ENCODE peak calls at places on chromosome 1, in eight cellular contexts. One of them, this sample, is unnamed.

GRCh38 chr1:80053613-80054012 is 1047.1 kb upstream of the ADGRL4 start:
- DNase-seq in prostate gland: no peak
- DNase-seq in adrenal gland: no peak
- DNase-seq in uterus: no peak
- DNase-seq in ovary: no peak
- DNase-seq in esophagus muscularis mucosa: no peak
- DNase-seq in heart left ventricle: no peak
- DNase-seq in endothelial cell of umbilical vein: no peak
- DNase-seq in this sample: no peak

GRCh38 chr1:92804721-92805169 is 19.8 kb upstream of the EVI5 start:
- DNase-seq in ovary: peak
- DNase-seq in endothelial cell of umbilical vein: peak
- DNase-seq in uterus: peak
- DNase-seq in prostate gland: peak
- DNase-seq in heart left ventricle: peak
- DNase-seq in adrenal gland: peak
- DNase-seq in esophagus muscularis mucosa: no peak
- DNase-seq in this sample: peak

GRCh38 chr1:211579434-211580302 is 707 bp upstream of the SLC30A1 start:
- DNase-seq in adrenal gland: peak
- DNase-seq in heart left ventricle: no peak
- DNase-seq in uterus: no peak
- DNase-seq in esophagus muscularis mucosa: peak
- DNase-seq in endothelial cell of umbilical vein: no peak
- DNase-seq in prostate gland: peak
- DNase-seq in ovary: no peak
- DNase-seq in this sample: peak

GRCh38 chr1:58619286-58620054 is 42.4 kb upstream of the TACSTD2 start:
- DNase-seq in uterus: no peak
- DNase-seq in prostate gland: peak
- DNase-seq in heart left ventricle: no peak
- DNase-seq in esophagus muscularis mucosa: no peak
- DNase-seq in ovary: no peak
- DNase-seq in adrenal gland: no peak
- DNase-seq in endothelial cell of umbilical vein: peak
- DNase-seq in this sample: no peak

GRCh38 chr1:7679159-7679872 is 91.8 kb upstream of the VAMP3 start:
- DNase-seq in ovary: no peak
- DNase-seq in esophagus muscularis mucosa: no peak
- DNase-seq in uterus: no peak
- DNase-seq in adrenal gland: no peak
- DNase-seq in heart left ventricle: no peak
- DNase-seq in prostate gland: no peak
- DNase-seq in endothelial cell of umbilical vein: no peak
- DNase-seq in this sample: no peak

GRCh38 chr1:42684139-42684538 is 1.9 kb downstream of the YBX1 start:
- DNase-seq in heart left ventricle: no peak
- DNase-seq in prostate gland: no peak
- DNase-seq in esophagus muscularis mucosa: no peak
- DNase-seq in adrenal gland: no peak
- DNase-seq in uterus: no peak
- DNase-seq in endothelial cell of umbilical vein: no peak
- DNase-seq in ovary: no peak
- DNase-seq in this sample: no peak

GRCh38 chr1:19815801-19816736 is 986 bp upstream of the RNF186 start:
- DNase-seq in endothelial cell of umbilical vein: no peak
- DNase-seq in esophagus muscularis mucosa: no peak
- DNase-seq in heart left ventricle: no peak
- DNase-seq in prostate gland: no peak
- DNase-seq in ovary: no peak
- DNase-seq in uterus: no peak
- DNase-seq in adrenal gland: peak
- DNase-seq in this sample: no peak

GRCh38 chr1:40839943-40840335 is 22.2 kb downstream of the CITED4 start:
- DNase-seq in esophagus muscularis mucosa: no peak
- DNase-seq in endothelial cell of umbilical vein: no peak
- DNase-seq in adrenal gland: no peak
- DNase-seq in heart left ventricle: no peak
- DNase-seq in prostate gland: no peak
- DNase-seq in ovary: no peak
- DNase-seq in uterus: no peak
- DNase-seq in this sample: no peak

GRCh38 chr1:168783831-168784230 is 54.8 kb upstream of the DPT start:
- DNase-seq in ovary: no peak
- DNase-seq in prostate gland: no peak
- DNase-seq in heart left ventricle: peak
- DNase-seq in adrenal gland: peak
- DNase-seq in uterus: no peak
- DNase-seq in endothelial cell of umbilical vein: no peak
- DNase-seq in esophagus muscularis mucosa: no peak
- DNase-seq in this sample: no peak

GRCh38 chr1:189269011-189269410 is 1208.7 kb downstream of the BRINP3 start:
- DNase-seq in ovary: no peak
- DNase-seq in esophagus muscularis mucosa: no peak
- DNase-seq in prostate gland: no peak
- DNase-seq in uterus: no peak
- DNase-seq in adrenal gland: no peak
- DNase-seq in heart left ventricle: no peak
- DNase-seq in endothelial cell of umbilical vein: no peak
- DNase-seq in this sample: no peak

GRCh38 chr1:89836252-89836996 is 15.6 kb downstream of the LRRC8D start:
- DNase-seq in endothelial cell of umbilical vein: no peak
- DNase-seq in adrenal gland: no peak
- DNase-seq in heart left ventricle: no peak
- DNase-seq in prostate gland: no peak
- DNase-seq in uterus: no peak
- DNase-seq in ovary: no peak
- DNase-seq in esophagus muscularis mucosa: no peak
- DNase-seq in this sample: no peak

GRCh38 chr1:23562138-23562819 is 3.0 kb upstream of the ID3 start:
- DNase-seq in adrenal gland: peak
- DNase-seq in esophagus muscularis mucosa: peak
- DNase-seq in endothelial cell of umbilical vein: peak
- DNase-seq in ovary: peak
- DNase-seq in prostate gland: peak
- DNase-seq in heart left ventricle: peak
- DNase-seq in uterus: peak
- DNase-seq in this sample: peak
- TF ChIP-seq POLR2A in adrenal gland: no peak
- TF ChIP-seq POLR2A in esophagus muscularis mucosa: peak
- TF ChIP-seq POLR2A in endothelial cell of umbilical vein: peak
- TF ChIP-seq POLR2A in ovary: peak
- TF ChIP-seq POLR2A in prostate gland: peak
- TF ChIP-seq POLR2A in heart left ventricle: peak
- TF ChIP-seq POLR2A in uterus: peak
- TF ChIP-seq POLR2A in this sample: no peak

GRCh38 chr1:220089650-220090556 is at the start of gene BPNT1:
- DNase-seq in esophagus muscularis mucosa: peak
- DNase-seq in endothelial cell of umbilical vein: peak
- DNase-seq in ovary: peak
- DNase-seq in heart left ventricle: peak
- DNase-seq in prostate gland: peak
- DNase-seq in uterus: peak
- DNase-seq in adrenal gland: peak
- DNase-seq in this sample: peak
- TF ChIP-seq POLR2A in esophagus muscularis mucosa: peak
- TF ChIP-seq POLR2A in endothelial cell of umbilical vein: peak
- TF ChIP-seq POLR2A in ovary: peak
- TF ChIP-seq POLR2A in heart left ventricle: peak
- TF ChIP-seq POLR2A in prostate gland: peak
- TF ChIP-seq POLR2A in uterus: peak
- TF ChIP-seq POLR2A in adrenal gland: peak
- TF ChIP-seq POLR2A in this sample: peak

GRCh38 chr1:155322953-155323728 is 2.4 kb downstream of the RUSC1 start:
- DNase-seq in esophagus muscularis mucosa: peak
- DNase-seq in prostate gland: peak
- DNase-seq in uterus: peak
- DNase-seq in heart left ventricle: peak
- DNase-seq in endothelial cell of umbilical vein: peak
- DNase-seq in adrenal gland: peak
- DNase-seq in ovary: peak
- DNase-seq in this sample: peak

GRCh38 chr1:155325596-155325893 is 4.9 kb downstream of the RUSC1 start:
- DNase-seq in adrenal gland: no peak
- DNase-seq in esophagus muscularis mucosa: no peak
- DNase-seq in endothelial cell of umbilical vein: no peak
- DNase-seq in heart left ventricle: no peak
- DNase-seq in ovary: no peak
- DNase-seq in prostate gland: no peak
- DNase-seq in uterus: no peak
- DNase-seq in this sample: no peak

GRCh38 chr1:155323729-155324040 is 3.0 kb downstream of the RUSC1 start:
- DNase-seq in ovary: peak
- DNase-seq in prostate gland: peak
- DNase-seq in uterus: peak
- DNase-seq in endothelial cell of umbilical vein: peak
- DNase-seq in heart left ventricle: peak
- DNase-seq in adrenal gland: peak
- DNase-seq in esophagus muscularis mucosa: peak
- DNase-seq in this sample: peak

GRCh38 chr1:155324717-155325595 is 4.3 kb downstream of the RUSC1 start:
- DNase-seq in endothelial cell of umbilical vein: peak
- DNase-seq in ovary: peak
- DNase-seq in heart left ventricle: peak
- DNase-seq in adrenal gland: peak
- DNase-seq in prostate gland: peak
- DNase-seq in esophagus muscularis mucosa: no peak
- DNase-seq in uterus: peak
- DNase-seq in this sample: peak

DNA sequence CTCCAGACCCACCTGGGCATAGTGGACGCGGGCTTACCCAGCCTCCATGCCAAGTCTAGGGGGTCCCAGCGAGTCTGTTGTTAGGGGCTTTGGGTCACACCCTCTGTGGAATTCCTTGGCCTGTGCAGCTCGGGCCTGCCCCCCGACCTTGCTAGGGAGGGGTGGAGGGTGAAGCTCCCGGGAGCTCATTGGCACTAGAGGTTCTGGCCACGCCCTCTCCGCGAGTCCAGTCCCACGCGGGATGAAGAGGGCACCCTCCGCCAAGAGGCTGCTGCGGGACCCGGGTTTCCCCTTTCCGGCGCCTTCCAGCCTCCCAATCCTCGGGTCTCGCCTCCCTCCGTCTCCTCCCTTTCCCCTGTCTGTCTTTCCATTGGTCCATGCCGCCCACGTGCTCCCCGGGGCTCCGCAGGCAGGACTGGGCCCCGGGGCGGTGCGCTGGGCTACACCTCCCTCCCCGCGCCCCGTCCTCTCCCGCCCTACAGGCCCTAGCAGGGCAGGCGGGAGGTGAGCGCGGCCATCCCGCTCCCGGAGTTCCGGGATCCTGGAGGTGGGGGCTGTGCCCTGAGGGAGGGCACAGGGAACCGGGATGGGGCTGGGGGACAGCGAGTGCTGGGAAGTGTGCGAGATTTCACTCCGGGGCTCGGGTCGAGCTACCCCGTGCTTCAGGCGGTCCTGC is 3.5 kb downstream of the RUSC1 start:
- DNase-seq in endothelial cell of umbilical vein: peak
- DNase-seq in heart left ventricle: peak
- DNase-seq in prostate gland: peak
- DNase-seq in uterus: peak
- DNase-seq in ovary: peak
- DNase-seq in adrenal gland: peak
- DNase-seq in esophagus muscularis mucosa: peak
- DNase-seq in this sample: peak
- TF ChIP-seq POLR2A in endothelial cell of umbilical vein: peak
- TF ChIP-seq POLR2A in heart left ventricle: peak
- TF ChIP-seq POLR2A in prostate gland: peak
- TF ChIP-seq POLR2A in uterus: no peak
- TF ChIP-seq POLR2A in ovary: peak
- TF ChIP-seq POLR2A in adrenal gland: peak
- TF ChIP-seq POLR2A in esophagus muscularis mucosa: peak
- TF ChIP-seq POLR2A in this sample: peak

GRCh38 chr1:24912359-24913273 is 17.5 kb downstream of the RUNX3 start:
- DNase-seq in prostate gland: no peak
- DNase-seq in adrenal gland: no peak
- DNase-seq in esophagus muscularis mucosa: no peak
- DNase-seq in uterus: no peak
- DNase-seq in ovary: no peak
- DNase-seq in heart left ventricle: no peak
- DNase-seq in endothelial cell of umbilical vein: no peak
- DNase-seq in this sample: no peak

GRCh38 chr1:24914226-24915069 is 15.6 kb downstream of the RUNX3 start:
- DNase-seq in esophagus muscularis mucosa: no peak
- DNase-seq in ovary: peak
- DNase-seq in endothelial cell of umbilical vein: no peak
- DNase-seq in uterus: no peak
- DNase-seq in adrenal gland: no peak
- DNase-seq in prostate gland: no peak
- DNase-seq in heart left ventricle: no peak
- DNase-seq in this sample: peak

GRCh38 chr1:24911651-24912144 is 18.4 kb downstream of the RUNX3 start:
- DNase-seq in endothelial cell of umbilical vein: no peak
- DNase-seq in heart left ventricle: no peak
- DNase-seq in adrenal gland: no peak
- DNase-seq in prostate gland: no peak
- DNase-seq in ovary: no peak
- DNase-seq in esophagus muscularis mucosa: no peak
- DNase-seq in uterus: no peak
- DNase-seq in this sample: no peak

GRCh38 chr1:24913274-24913604 is 16.8 kb downstream of the RUNX3 start:
- DNase-seq in endothelial cell of umbilical vein: no peak
- DNase-seq in heart left ventricle: no peak
- DNase-seq in adrenal gland: no peak
- DNase-seq in esophagus muscularis mucosa: no peak
- DNase-seq in prostate gland: no peak
- DNase-seq in uterus: no peak
- DNase-seq in ovary: no peak
- DNase-seq in this sample: no peak

DNA sequence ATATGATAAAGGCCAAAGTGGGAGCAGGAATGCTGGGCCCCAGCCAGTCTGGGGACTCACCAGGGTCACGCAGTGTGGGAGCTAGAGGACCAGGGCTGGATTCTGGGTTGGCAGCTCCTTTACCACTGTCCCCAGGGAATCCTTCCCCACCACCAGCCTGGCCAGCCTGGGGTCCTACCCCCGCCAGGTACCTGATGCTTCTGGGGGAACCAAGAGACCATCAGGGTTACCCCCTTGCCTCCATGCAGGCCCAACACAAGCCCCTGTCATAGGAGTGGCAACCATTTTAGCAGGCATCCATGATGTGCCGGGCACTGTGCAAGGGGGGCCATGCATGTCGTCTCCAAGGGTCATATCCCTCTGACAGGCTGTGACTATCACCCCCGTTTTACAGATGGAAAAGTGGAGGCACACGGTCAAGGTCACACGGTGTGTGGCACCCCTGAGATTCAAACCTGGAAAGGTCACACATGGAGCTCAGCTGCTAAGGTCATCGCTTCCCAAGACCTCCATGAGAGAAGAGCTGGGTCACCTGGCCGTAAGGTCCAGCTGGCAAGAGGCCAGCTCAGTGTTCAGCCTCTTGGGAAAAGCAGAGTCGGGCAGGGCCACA is 16.4 kb downstream of the RUNX3 start:
- DNase-seq in ovary: no peak
- DNase-seq in esophagus muscularis mucosa: no peak
- DNase-seq in endothelial cell of umbilical vein: no peak
- DNase-seq in adrenal gland: no peak
- DNase-seq in uterus: no peak
- DNase-seq in prostate gland: no peak
- DNase-seq in heart left ventricle: no peak
- DNase-seq in this sample: no peak
- TF ChIP-seq POLR2A in ovary: no peak
- TF ChIP-seq POLR2A in esophagus muscularis mucosa: no peak
- TF ChIP-seq POLR2A in endothelial cell of umbilical vein: no peak
- TF ChIP-seq POLR2A in adrenal gland: no peak
- TF ChIP-seq POLR2A in uterus: no peak
- TF ChIP-seq POLR2A in prostate gland: no peak
- TF ChIP-seq POLR2A in heart left ventricle: no peak
- TF ChIP-seq POLR2A in this sample: no peak

This sample was measured in H54.